ENCODE peak calls at places on chromosomes 5 and 9, in seven cellular contexts. V is NCI-H2029 treated with DMSO at 0.1 percent for 48 hours; I is epithelial cell of esophagus; G is activated CD8-positive, alpha-beta memory T cell treated with anti-CD3 and anti-CD28 coated beads, Interleukin-2, amount 50 U/mL, for 48 hours; X is A549; T is stimulated activated CD8-positive, alpha-beta memory T cell treated with anti-CD3 and anti-CD28 coated beads, Interleukin-2, amount 100 ng/mL, for 1 hour; U is progenitor cell of endocrine pancreas. J is an unnamed sample.
A peak's percentile ranks its signal among the peaks of the same experiment; 100 is the strongest.

GRCh38 chr5:180170111-180170809 is 38.8 kb downstream of the RASGEF1C start:
- DNase-seq in V (no peak), I (no peak), G (no peak), X (no peak), T (no peak), U (no peak), J (peak; percentile 82)

GRCh38 chr5:67164856-67165523 is 31.6 kb downstream of the CD180 start:
- DNase-seq in V (no peak), I (no peak), G (no peak), X (no peak), T (no peak), U (no peak), J (no peak)

GRCh38 chr5:142327111-142327842 is 2.5 kb upstream of the SPRY4 start:
- DNase-seq in V (no peak), I (peak; percentile 83), G (no peak), X (no peak), T (no peak), U (no peak), J (no peak)

GRCh38 chr9:137816531-137817235 is 60.9 kb upstream of the CACNA1B start:
- DNase-seq in V (no peak), I (no peak), G (no peak), X (no peak), T (no peak), U (no peak), J (no peak)

GRCh38 chr5:122906768-122907167 is 61.4 kb downstream of the SNX24 start:
- DNase-seq in V (no peak), I (no peak), G (no peak), X (no peak), T (no peak), U (no peak), J (no peak)

GRCh38 chr5:91206734-91207133 is 176.4 kb downstream of the ARRDC3 start:
- DNase-seq in V (no peak), I (peak; percentile 84), G (no peak), X (no peak), T (no peak), U (no peak), J (no peak)

GRCh38 chr9:122370869-122371467 is at the start of gene PTGS1:
- DNase-seq in V (no peak), I (peak; percentile 53), G (no peak), X (no peak), T (no peak), U (no peak), J (no peak)

GRCh38 chr5:132283423-132284043 is 10.7 kb upstream of the SLC22A4 start:
- DNase-seq in V (no peak), I (peak; percentile 55), G (peak; percentile 50), X (peak; percentile 57), T (no peak), U (no peak), J (no peak)

GRCh38 chr5:34843482-34843881 is 4.5 kb downstream of the TTC23L start:
- DNase-seq in V (no peak), I (no peak), G (no peak), X (no peak), T (no peak), U (no peak), J (no peak)

GRCh38 chr9:92989561-92989960 is 42.2 kb downstream of the FGD3 start:
- DNase-seq in V (no peak), I (no peak), G (no peak), X (no peak), T (no peak), U (no peak), J (no peak)

GRCh38 chr5:4128994-4129393 is 533.4 kb downstream of the IRX1 start:
- DNase-seq in V (no peak), I (no peak), G (no peak), X (no peak), T (no peak), U (no peak), J (no peak)

GRCh38 chr9:89359018-89359417 is 40.7 kb downstream of the SECISBP2 start:
- DNase-seq in V (peak; percentile 61), I (no peak), G (no peak), X (no peak), T (no peak), U (no peak), J (no peak)

GRCh38 chr9:113349434-113350337 is at the start of gene BSPRY:
- DNase-seq in V (no peak), I (peak; percentile 33), G (peak; percentile 68), X (no peak), T (no peak), U (peak; percentile 41), J (no peak)

GRCh38 chr5:112415552-112415951 is 3.5 kb downstream of the EPB41L4A start:
- DNase-seq in V (no peak), I (no peak), G (no peak), X (no peak), T (no peak), U (no peak), J (no peak)

J was measured in nucleus accumbens.